ENCODE peak calls at places on chromosomes 12 and 14, in seven cellular contexts. L, R, O, N, M, Z and G are unnamed samples.

GRCh38 chr14:104313674-104314073 is 175.3 kb downstream of the KIF26A start:
- DNase-seq in Z (no peak), N (no peak), R (no peak), L (no peak), M (no peak), O (no peak), G (peak)

GRCh38 chr12:125330645-125331341 is 265.6 kb downstream of the AACS start:
- DNase-seq in M (peak), N (peak), L (peak), R (peak), O (peak), Z (peak), G (peak)

GRCh38 chr12:40098406-40099145 is 7.3 kb downstream of the SLC2A13 start:
- DNase-seq in N (no peak), O (no peak), L (no peak), R (no peak), Z (peak), M (no peak), G (no peak)

GRCh38 chr12:74646831-74647230 is 109.2 kb downstream of the ATXN7L3B start:
- DNase-seq in M (no peak), Z (no peak), L (no peak), N (no peak), R (no peak), O (no peak), G (no peak)

GRCh38 chr14:100261621-100262020 is 22.7 kb downstream of the YY1 start:
- DNase-seq in R (no peak), L (no peak), M (no peak), Z (no peak), N (no peak), O (no peak), G (no peak)

GRCh38 chr14:78088941-78089340 is 81.2 kb upstream of the NRXN3 start:
- DNase-seq in N (no peak), L (no peak), R (no peak), M (no peak), O (no peak), Z (no peak), G (no peak)

GRCh38 chr14:68182492-68182891 is 362.9 kb downstream of the RAD51B start:
- DNase-seq in N (no peak), O (no peak), L (no peak), M (no peak), R (no peak), Z (no peak), G (no peak)

GRCh38 chr12:13713746-13714400 is 267.5 kb downstream of the GRIN2B start:
- DNase-seq in Z (peak), L (no peak), O (no peak), R (no peak), M (no peak), N (no peak), G (no peak)

GRCh38 chr12:130849561-130850417 is 10.7 kb upstream of the STX2 start:
- DNase-seq in R (no peak), Z (no peak), L (no peak), N (no peak), M (no peak), O (no peak), G (peak)

GRCh38 chr14:104665663-104666522 is 23.5 kb upstream of the INF2 start:
- DNase-seq in M (peak), N (no peak), Z (peak), R (peak), L (peak), O (peak), G (peak)

GRCh38 chr12:92170050-92170449 is 24.4 kb upstream of the BTG1 start:
- DNase-seq in Z (no peak), M (no peak), L (no peak), R (no peak), N (no peak), O (no peak), G (no peak)

GRCh38 chr12:92178340-92178739 is 32.7 kb upstream of the BTG1 start:
- DNase-seq in M (no peak), Z (no peak), R (no peak), L (no peak), O (no peak), N (no peak), G (no peak)

DNA sequence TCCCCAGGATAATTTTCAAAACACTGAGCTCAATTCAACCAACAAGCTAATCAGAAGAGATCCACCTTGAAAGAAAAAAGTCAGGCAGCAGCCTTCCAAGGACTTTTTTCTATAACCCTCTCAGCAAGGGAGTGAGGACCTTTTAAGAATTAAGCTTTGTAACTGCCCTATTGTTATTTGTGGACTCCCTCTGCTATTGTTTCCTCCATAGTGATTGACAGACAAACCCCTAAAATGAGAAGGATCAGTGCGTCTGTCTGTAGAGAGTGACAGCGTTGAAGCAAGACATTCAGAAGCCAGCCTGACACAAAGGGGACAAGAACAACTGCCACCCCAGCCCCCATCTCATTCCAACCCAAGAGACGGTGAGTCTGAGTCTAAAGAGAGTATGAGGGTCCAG is 30.3 kb upstream of the BTG1 start:
- DNase-seq in M (no peak), R (no peak), N (no peak), O (no peak), Z (no peak), L (no peak), G (no peak)
- TF ChIP-seq EP300 in M (no peak), R (no peak), N (no peak), O (no peak), Z (no peak), L (no peak), G (no peak)

GRCh38 chr14:30243157-30243556 is 315.5 kb upstream of the PRKD1 start:
- DNase-seq in Z (no peak), M (no peak), O (no peak), R (no peak), N (no peak), L (no peak), G (no peak)
- TF ChIP-seq EP300 in Z (no peak), M (no peak), O (no peak), R (no peak), N (no peak), L (no peak), G (no peak)

DNA sequence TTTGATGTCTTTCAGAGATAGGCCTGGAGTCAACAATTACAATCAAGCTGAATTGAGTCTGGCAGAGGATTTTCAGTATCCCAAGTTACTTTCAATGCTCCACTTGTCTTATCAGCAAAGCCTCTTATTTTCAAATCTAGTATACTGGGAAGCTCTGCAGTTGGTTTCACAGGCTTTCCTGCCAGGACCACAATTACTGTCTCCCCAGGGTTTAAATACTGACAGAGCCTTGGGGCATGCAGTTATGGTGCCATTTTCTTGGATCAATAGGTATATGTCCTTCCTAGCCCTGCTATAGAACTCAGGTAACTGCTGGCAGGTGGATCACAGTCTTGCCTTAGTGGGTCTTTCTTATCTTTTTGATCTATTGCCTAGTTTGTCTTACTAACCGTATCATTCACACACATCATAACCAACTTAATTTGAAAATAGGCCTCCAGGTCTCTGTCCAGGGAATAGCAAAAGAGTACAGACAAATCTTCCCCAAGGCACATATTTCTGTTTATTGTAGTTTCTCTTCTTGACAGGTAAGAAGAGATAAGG is 22.4 kb upstream of the RNU6-8 start:
- DNase-seq in L (no peak), R (no peak), O (no peak), N (no peak), M (no peak), Z (no peak), G (no peak)
- TF ChIP-seq EP300 in L (no peak), R (no peak), O (no peak), N (no peak), M (no peak), Z (no peak), G (no peak)

GRCh38 chr14:98137626-98138025 is 1134.4 kb downstream of the BCL11B start:
- DNase-seq in Z (no peak), N (no peak), L (no peak), O (no peak), R (no peak), M (no peak), G (no peak)
- TF ChIP-seq EP300 in Z (no peak), N (no peak), L (no peak), O (no peak), R (no peak), M (no peak), G (no peak)

DNA sequence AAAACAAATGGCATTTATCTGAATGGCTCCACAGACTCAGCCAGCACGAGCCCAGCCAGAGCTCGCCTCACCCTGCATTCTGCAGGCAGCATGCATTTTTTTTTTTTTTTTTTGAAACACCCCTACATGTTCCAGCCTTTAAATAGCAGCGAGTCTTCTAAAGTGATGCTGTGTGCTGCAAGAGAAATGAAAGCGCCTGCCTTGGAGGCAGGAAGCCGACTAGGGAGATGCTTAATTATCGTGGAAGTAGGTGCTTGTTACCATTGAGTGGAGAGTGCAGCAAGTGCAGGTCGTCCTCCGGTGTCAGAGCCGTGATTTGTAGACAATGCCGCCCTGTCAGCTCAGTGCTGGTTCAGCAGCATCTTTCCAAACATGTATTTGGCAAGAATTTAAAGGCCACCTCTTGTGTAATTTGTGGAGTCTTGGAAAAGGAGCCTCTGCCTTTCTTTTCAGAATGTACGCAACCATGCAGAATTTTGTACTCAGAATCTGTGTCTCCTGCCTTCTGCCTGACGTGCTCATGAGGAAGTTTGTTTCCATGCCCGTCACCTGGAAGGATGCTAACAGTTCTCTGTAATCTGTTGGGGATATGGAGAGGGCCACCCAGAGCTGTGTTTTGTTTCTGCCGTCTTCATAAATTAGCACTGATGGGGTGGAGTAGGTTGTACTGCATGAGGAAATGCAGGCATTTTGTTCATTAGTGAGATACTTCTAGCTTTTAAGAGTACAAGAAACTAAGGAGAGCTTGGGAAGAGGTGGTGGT is 345.9 kb upstream of the RGS6 start:
- DNase-seq in R (peak), M (no peak), O (no peak), L (no peak), Z (no peak), N (no peak), G (no peak)
- TF ChIP-seq EP300 in R (no peak), M (no peak), O (no peak), L (no peak), Z (no peak), N (no peak), G (no peak)

GRCh38 chr14:72774141-72774540 is 119.8 kb downstream of the DPF3 start:
- DNase-seq in R (no peak), M (no peak), O (no peak), L (no peak), N (no peak), Z (no peak), G (no peak)

GRCh38 chr14:72775923-72776554 is 117.9 kb downstream of the DPF3 start:
- DNase-seq in N (no peak), O (no peak), R (no peak), L (no peak), M (no peak), Z (no peak), G (no peak)

GRCh38 chr14:72777636-72778035 is 116.3 kb downstream of the DPF3 start:
- DNase-seq in Z (no peak), R (no peak), L (no peak), O (no peak), N (no peak), M (no peak), G (no peak)

GRCh38 chr14:72774894-72775620 is 118.8 kb downstream of the DPF3 start:
- DNase-seq in N (no peak), M (no peak), Z (no peak), O (no peak), L (no peak), R (no peak), G (no peak)

DNA sequence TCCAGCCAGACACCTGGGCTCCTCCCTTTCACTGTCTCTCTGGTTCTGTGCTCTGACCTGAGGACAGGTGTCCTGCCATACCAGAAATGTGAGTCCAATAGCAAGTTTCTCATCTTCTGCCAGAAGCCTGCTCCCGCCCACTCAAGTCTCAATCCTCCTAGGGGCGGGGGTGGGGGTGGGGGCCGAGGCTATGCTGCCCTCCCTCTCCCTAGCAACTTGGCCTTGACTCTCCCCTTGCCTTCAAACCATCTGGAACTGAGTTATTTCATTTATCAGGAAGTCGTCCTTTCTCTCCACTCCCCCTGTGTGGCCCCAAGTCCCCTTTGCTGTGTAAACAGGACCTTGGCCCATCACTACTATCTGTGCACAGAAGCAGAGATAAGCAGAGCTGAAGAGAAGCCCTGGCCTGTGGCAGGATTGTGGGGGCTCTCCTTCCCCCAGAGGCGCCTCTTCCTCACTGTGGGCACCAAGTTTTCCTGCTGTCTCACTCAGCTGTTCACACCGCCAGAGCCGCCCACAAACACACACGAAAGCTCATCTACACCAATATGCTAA is 117.1 kb downstream of the DPF3 start:
- DNase-seq in L (no peak), N (no peak), Z (peak), O (no peak), R (no peak), M (no peak), G (no peak)
- TF ChIP-seq EP300 in L (no peak), N (no peak), Z (no peak), O (no peak), R (no peak), M (no peak), G (no peak)

GRCh38 chr14:76918176-76918750 is 92.1 kb downstream of the LRRC74A start:
- DNase-seq in R (peak), O (no peak), L (peak), M (peak), N (peak), Z (peak), G (peak)

GRCh38 chr14:76919431-76919810 is 93.2 kb downstream of the LRRC74A start:
- DNase-seq in N (no peak), O (no peak), L (no peak), Z (no peak), M (peak), R (no peak), G (no peak)

GRCh38 chr14:76917158-76917596 is 91.0 kb downstream of the LRRC74A start:
- DNase-seq in M (peak), R (peak), Z (peak), O (peak), L (peak), N (peak), G (peak)

GRCh38 chr14:76918751-76919421 is 92.7 kb downstream of the LRRC74A start:
- DNase-seq in M (peak), R (peak), N (peak), L (peak), O (peak), Z (peak), G (peak)

GRCh38 chr14:76917759-76918175 is 91.6 kb downstream of the LRRC74A start:
- DNase-seq in L (peak), N (no peak), O (no peak), M (peak), R (no peak), Z (no peak), G (peak)
- TF ChIP-seq EP300 in L (no peak), N (no peak), O (no peak), M (no peak), R (no peak), Z (no peak), G (no peak)